ENCODE peak calls at places on chromosomes 3 and 15, in four cellular contexts. One of them, this sample, is unnamed.
A peak's percentile ranks its signal among the peaks of the same experiment; 100 is the strongest.

GRCh38 chr15:84873997-84874396 is 10.5 kb upstream of the SLC28A1 start:
- DNase-seq in aorta: no peak
- DNase-seq in transverse colon: no peak
- DNase-seq in NT2/D1: no peak
- DNase-seq in this sample: no peak

GRCh38 chr3:134009345-134010000 is 20.3 kb downstream of the SLCO2A1 start:
- DNase-seq in aorta: no peak
- DNase-seq in transverse colon: no peak
- DNase-seq in NT2/D1: no peak
- DNase-seq in this sample: no peak

GRCh38 chr3:35832140-35832571 is 192.8 kb downstream of the ARPP21 start:
- DNase-seq in aorta: no peak
- DNase-seq in transverse colon: no peak
- DNase-seq in NT2/D1: no peak
- DNase-seq in this sample: no peak

GRCh38 chr15:64443747-64444621 is 16.4 kb upstream of the ZNF609 start:
- DNase-seq in aorta: no peak
- DNase-seq in transverse colon: no peak
- DNase-seq in NT2/D1: no peak
- DNase-seq in this sample: no peak

GRCh38 chr3:164465172-164465571 is 613.1 kb downstream of the SI start:
- DNase-seq in aorta: no peak
- DNase-seq in transverse colon: no peak
- DNase-seq in NT2/D1: no peak
- DNase-seq in this sample: no peak

GRCh38 chr15:68415501-68416157 is 16.3 kb downstream of the ITGA11 start:
- DNase-seq in aorta: no peak
- DNase-seq in transverse colon: no peak
- DNase-seq in NT2/D1: no peak
- DNase-seq in this sample: peak; percentile 6

GRCh38 chr15:66943456-66944095 is 121.8 kb upstream of the SMAD3 start:
- DNase-seq in aorta: no peak
- DNase-seq in transverse colon: peak; percentile 62
- DNase-seq in NT2/D1: no peak
- DNase-seq in this sample: no peak

GRCh38 chr15:60128710-60129109 is 124.6 kb downstream of the FOXB1 start:
- DNase-seq in aorta: no peak
- DNase-seq in transverse colon: no peak
- DNase-seq in NT2/D1: no peak
- DNase-seq in this sample: no peak

GRCh38 chr15:66505430-66505811 is 295 bp downstream of the ZWILCH start:
- DNase-seq in aorta: no peak
- DNase-seq in transverse colon: no peak
- DNase-seq in NT2/D1: no peak
- DNase-seq in this sample: no peak

GRCh38 chr3:102686792-102687191 is 252.0 kb downstream of the ZPLD1 start:
- DNase-seq in aorta: no peak
- DNase-seq in transverse colon: no peak
- DNase-seq in NT2/D1: no peak
- DNase-seq in this sample: no peak
- H3K4me3 ChIP-seq in aorta: no peak overlapping the region
- H3K4me3 ChIP-seq in transverse colon: no peak overlapping the region
- H3K4me3 ChIP-seq in NT2/D1: no peak overlapping the region
- H3K4me3 ChIP-seq in this sample: no peak overlapping the region

DNA sequence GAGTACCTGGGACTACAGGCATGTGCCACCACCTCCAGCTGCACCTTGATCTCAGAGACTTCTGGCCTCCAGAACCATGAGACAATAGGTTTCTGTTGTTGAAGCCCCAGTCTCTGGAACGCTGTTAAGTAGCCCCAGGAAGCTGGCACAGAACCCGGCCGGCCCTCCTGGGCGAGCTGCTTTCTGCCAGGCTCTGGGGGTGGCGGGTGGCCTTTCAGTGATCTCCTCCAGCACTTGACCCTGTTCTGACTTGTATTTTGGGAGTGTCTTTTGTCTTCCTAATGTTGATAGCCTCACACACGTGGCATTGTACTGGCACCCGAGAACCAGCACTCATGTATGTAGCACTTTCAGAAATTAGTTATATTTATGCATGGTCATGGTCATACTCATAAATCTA is 74.1 kb downstream of the TFRC start:
- DNase-seq in aorta: no peak
- DNase-seq in transverse colon: no peak
- DNase-seq in NT2/D1: no peak
- DNase-seq in this sample: no peak
- H3K9me3 ChIP-seq in aorta: no peaks in the 10 kb centered on the region
- H3K9me3 ChIP-seq in transverse colon: no peaks in the 10 kb centered on the region
- H3K9me3 ChIP-seq in NT2/D1: peaks cover 5% of the 10 kb centered on the region
- H3K9me3 ChIP-seq in this sample: no peaks in the 10 kb centered on the region

DNA sequence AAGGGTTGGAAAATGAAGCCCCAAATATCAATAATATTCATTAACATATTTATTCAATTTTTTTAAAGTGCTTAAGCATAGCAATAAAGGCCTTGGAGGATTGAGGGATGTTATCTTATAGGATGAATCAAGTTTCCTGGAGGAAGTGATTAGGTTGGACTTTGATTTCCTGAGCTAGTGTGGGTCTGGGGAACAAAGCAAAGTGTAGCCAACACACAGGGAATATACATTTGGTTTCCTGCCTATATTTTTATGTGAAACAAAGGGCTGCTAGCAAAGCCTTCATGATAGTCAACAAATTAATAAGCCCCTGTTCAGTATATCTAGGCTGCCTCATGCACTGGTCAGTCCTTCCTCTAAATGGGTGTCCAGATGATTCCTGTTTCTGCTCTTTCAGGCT is 261.1 kb upstream of the IL12A start:
- DNase-seq in aorta: no peak
- DNase-seq in transverse colon: no peak
- DNase-seq in NT2/D1: no peak
- DNase-seq in this sample: no peak
- H3K4me1 ChIP-seq in aorta: no peaks in the 10 kb centered on the region
- H3K4me1 ChIP-seq in transverse colon: peaks cover 4% of the 10 kb centered on the region
- H3K4me1 ChIP-seq in NT2/D1: no peaks in the 10 kb centered on the region
- H3K4me1 ChIP-seq in this sample: peaks cover 13% of the 10 kb centered on the region

GRCh38 chr3:160565442-160566403 is at the start of gene KPNA4:
- DNase-seq in aorta: peak; percentile 99
- DNase-seq in transverse colon: peak; percentile 98
- DNase-seq in NT2/D1: peak; percentile 95
- DNase-seq in this sample: peak; percentile 98

GRCh38 chr3:160564949-160565441 is 376 bp downstream of the KPNA4 start:
- DNase-seq in aorta: peak; percentile 80
- DNase-seq in transverse colon: peak; percentile 76
- DNase-seq in NT2/D1: no peak
- DNase-seq in this sample: peak; percentile 64

GRCh38 chr3:160566499-160566898 is 1.1 kb upstream of the KPNA4 start:
- DNase-seq in aorta: no peak
- DNase-seq in transverse colon: no peak
- DNase-seq in NT2/D1: no peak
- DNase-seq in this sample: no peak

GRCh38 chr3:160564205-160564922 is 1.0 kb downstream of the KPNA4 start:
- DNase-seq in aorta: peak; percentile 60
- DNase-seq in transverse colon: peak; percentile 25
- DNase-seq in NT2/D1: no peak
- DNase-seq in this sample: no peak

DNA sequence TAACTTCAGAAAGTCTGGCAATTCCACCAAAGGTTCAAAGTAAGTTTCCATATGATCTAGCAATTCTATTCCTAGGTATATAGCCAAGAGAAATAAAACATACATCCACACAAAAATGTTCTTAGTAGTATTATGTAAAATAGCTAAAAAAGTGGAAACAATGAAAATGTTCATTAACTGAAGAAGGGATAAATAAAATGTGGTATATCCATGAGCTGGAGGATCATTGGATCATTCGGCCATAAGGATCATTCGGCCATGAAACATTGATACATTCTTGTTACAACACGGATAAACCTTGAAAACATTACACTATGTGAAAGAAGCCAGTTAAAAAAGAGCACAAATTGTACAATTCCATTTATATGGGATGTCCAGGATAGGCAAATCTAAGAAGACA is 2.4 kb downstream of the KPNA4 start:
- DNase-seq in aorta: no peak
- DNase-seq in transverse colon: no peak
- DNase-seq in NT2/D1: no peak
- DNase-seq in this sample: no peak
- H3K4me3 ChIP-seq in aorta: no peak overlapping the region
- H3K4me3 ChIP-seq in transverse colon: peak overlapping the region; percentile 99
- H3K4me3 ChIP-seq in NT2/D1: no peak overlapping the region
- H3K4me3 ChIP-seq in this sample: no peak overlapping the region

GRCh38 chr3:185856652-185857051 is 31.8 kb upstream of the IGF2BP2 start:
- DNase-seq in aorta: no peak
- DNase-seq in transverse colon: no peak
- DNase-seq in NT2/D1: no peak
- DNase-seq in this sample: no peak
- H3K9me3 ChIP-seq in aorta: peaks cover 1% of the 10 kb centered on the region
- H3K9me3 ChIP-seq in transverse colon: peaks cover 12% of the 10 kb centered on the region
- H3K9me3 ChIP-seq in NT2/D1: peaks cover 15% of the 10 kb centered on the region
- H3K9me3 ChIP-seq in this sample: no peaks in the 10 kb centered on the region